ENCODE peak calls at places on chromosomes 13 and 19, in six cellular contexts. O is brain microvascular endothelial cell, S is lower leg skin, I is tibial nerve, T is bronchial epithelial cell, P is uterus. G is an unnamed sample.

GRCh38 chr19:19056636-19057275 is 7.0 kb upstream of the SLC25A42 start:
- DNase-seq in O (no peak), S (no peak), I (no peak), T (no peak), P (no peak), G (no peak)

GRCh38 chr19:43768273-43769050 is 12.3 kb downstream of the KCNN4 start:
- DNase-seq in O (no peak), S (peak), I (no peak), T (no peak), P (no peak), G (no peak)

GRCh38 chr13:92260363-92260762 is 861.9 kb downstream of the GPC5 start:
- DNase-seq in O (no peak), S (no peak), I (no peak), T (no peak), P (no peak), G (no peak)

GRCh38 chr13:111540486-111540885 is 220.0 kb downstream of the TEX29 start:
- DNase-seq in O (no peak), S (peak), I (no peak), T (no peak), P (no peak), G (no peak)

GRCh38 chr13:61078976-61079770 is 336.5 kb downstream of the PCDH20 start:
- DNase-seq in O (no peak), S (no peak), I (no peak), T (no peak), P (no peak), G (no peak)

GRCh38 chr13:101536079-101536478 is 83.6 kb downstream of the ITGBL1 start:
- DNase-seq in O (no peak), S (no peak), I (no peak), T (no peak), P (no peak), G (no peak)

GRCh38 chr13:94716016-94716415 is 3.7 kb upstream of the SOX21 start:
- DNase-seq in O (no peak), S (no peak), I (no peak), T (no peak), P (no peak), G (no peak)

GRCh38 chr19:11421607-11422098 is 2.5 kb upstream of the RGL3 start:
- DNase-seq in O (no peak), S (no peak), I (no peak), T (no peak), P (no peak), G (no peak)

GRCh38 chr19:4471400-4472173 is 510 bp upstream of the HDGFL2 start:
- DNase-seq in O (peak), S (peak), I (peak), T (peak), P (peak), G (peak)

GRCh38 chr13:106630162-106630561 is 62.2 kb upstream of the ARGLU1 start:
- DNase-seq in O (no peak), S (peak), I (no peak), T (no peak), P (no peak), G (no peak)

GRCh38 chr19:39008137-39008536 is 24.2 kb downstream of the FBXO27 start:
- DNase-seq in O (no peak), S (no peak), I (no peak), T (no peak), P (no peak), G (no peak)

GRCh38 chr19:4773047-4773640 is 18.4 kb upstream of the FEM1A start:
- DNase-seq in O (no peak), S (no peak), I (no peak), T (no peak), P (no peak), G (no peak)

GRCh38 chr19:54473071-54473941 is at the start of gene CDC42EP5:
- DNase-seq in O (peak), S (peak), I (peak), T (peak), P (peak), G (no peak)

GRCh38 chr19:38132781-38133180 is 91.2 kb downstream of the DPF1 start:
- DNase-seq in O (no peak), S (no peak), I (no peak), T (no peak), P (no peak), G (no peak)

GRCh38 chr19:41744850-41745249 is 10.5 kb upstream of the CEACAM6 start:
- DNase-seq in O (no peak), S (no peak), I (no peak), T (no peak), P (no peak), G (no peak)

GRCh38 chr19:55172741-55173140 is 6.3 kb upstream of the DNAAF3 start:
- DNase-seq in O (peak), S (no peak), I (no peak), T (peak), P (no peak), G (no peak)

GRCh38 chr13:69579351-69579750 is 528.3 kb upstream of the ATXN8OS start:
- DNase-seq in O (no peak), S (no peak), I (no peak), T (no peak), P (no peak), G (no peak)

GRCh38 chr19:33205531-33206260 is 11.6 kb downstream of the LRP3 start:
- DNase-seq in O (no peak), S (no peak), I (no peak), T (no peak), P (no peak), G (no peak)

GRCh38 chr13:40789275-40790231 is at the start of gene SLC25A15:
- DNase-seq in O (peak), S (peak), I (peak), T (peak), P (peak), G (peak)

GRCh38 chr19:10537668-10538067 is 6.0 kb upstream of the ATG4D start:
- DNase-seq in O (no peak), S (no peak), I (no peak), T (peak), P (no peak), G (no peak)

GRCh38 chr13:77919351-77920294 is 992 bp upstream of the EDNRB start:
- DNase-seq in O (peak), S (peak), I (peak), T (no peak), P (peak), G (no peak)

GRCh38 chr13:21625366-21625765 is 21.4 kb upstream of the MICU2 start:
- DNase-seq in O (peak), S (no peak), I (no peak), T (peak), P (no peak), G (no peak)

GRCh38 chr13:103188688-103189326 is 122.6 kb upstream of the SLC10A2 start:
- DNase-seq in O (no peak), S (no peak), I (no peak), T (peak), P (no peak), G (no peak)

GRCh38 chr13:28137556-28137955 is 789 bp upstream of the PAN3 start:
- DNase-seq in O (no peak), S (no peak), I (no peak), T (no peak), P (no peak), G (no peak)

GRCh38 chr13:105465251-105465650 is 1070.2 kb downstream of the EFNB2 start:
- DNase-seq in O (no peak), S (no peak), I (no peak), T (peak), P (no peak), G (no peak)

GRCh38 chr13:41188584-41188983 is 5.8 kb downstream of the KBTBD7 start:
- DNase-seq in O (no peak), S (no peak), I (no peak), T (peak), P (no peak), G (no peak)

GRCh38 chr13:32150239-32150638 is 118.7 kb downstream of the FRY start:
- DNase-seq in O (no peak), S (no peak), I (no peak), T (no peak), P (peak), G (no peak)

GRCh38 chr13:101661839-101662238 is 209.4 kb downstream of the ITGBL1 start:
- DNase-seq in O (no peak), S (no peak), I (no peak), T (no peak), P (no peak), G (no peak)

GRCh38 chr13:43684947-43685725 is 101.6 kb downstream of the ENOX1 start:
- DNase-seq in O (no peak), S (no peak), I (no peak), T (peak), P (no peak), G (no peak)

GRCh38 chr13:40562975-40563349 is 103.5 kb downstream of the FOXO1 start:
- DNase-seq in O (no peak), S (no peak), I (no peak), T (no peak), P (no peak), G (peak)

GRCh38 chr13:76783798-76784197 is 102.4 kb downstream of the KCTD12 start:
- DNase-seq in O (no peak), S (no peak), I (no peak), T (peak), P (no peak), G (no peak)

GRCh38 chr19:4606181-4606580 is 33.1 kb upstream of the TNFAIP8L1 start:
- DNase-seq in O (no peak), S (no peak), I (no peak), T (no peak), P (no peak), G (no peak)

GRCh38 chr13:102638741-102639140 is 42.0 kb downstream of the TPP2 start:
- DNase-seq in O (no peak), S (no peak), I (no peak), T (no peak), P (no peak), G (no peak)

GRCh38 chr13:29847501-29847983 is 2.9 kb downstream of the UBL3 start:
- DNase-seq in O (peak), S (no peak), I (no peak), T (peak), P (no peak), G (no peak)

GRCh38 chr19:4707956-4708650 is 15.5 kb downstream of the DPP9 start:
- DNase-seq in O (peak), S (no peak), I (no peak), T (no peak), P (peak), G (no peak)

GRCh38 chr13:112688560-112689497 is 1.0 kb upstream of the ATP11A start:
- DNase-seq in O (no peak), S (no peak), I (no peak), T (no peak), P (no peak), G (no peak)

GRCh38 chr13:100881291-100881864 is 206.8 kb upstream of the TMTC4 start:
- DNase-seq in O (no peak), S (no peak), I (no peak), T (no peak), P (no peak), G (no peak)

GRCh38 chr13:33441015-33441414 is 155.5 kb upstream of the STARD13 start:
- DNase-seq in O (no peak), S (no peak), I (no peak), T (peak), P (no peak), G (no peak)

GRCh38 chr13:77016241-77016812 is 10.6 kb downstream of the FBXL3 start:
- DNase-seq in O (no peak), S (no peak), I (no peak), T (no peak), P (no peak), G (no peak)

DNA sequence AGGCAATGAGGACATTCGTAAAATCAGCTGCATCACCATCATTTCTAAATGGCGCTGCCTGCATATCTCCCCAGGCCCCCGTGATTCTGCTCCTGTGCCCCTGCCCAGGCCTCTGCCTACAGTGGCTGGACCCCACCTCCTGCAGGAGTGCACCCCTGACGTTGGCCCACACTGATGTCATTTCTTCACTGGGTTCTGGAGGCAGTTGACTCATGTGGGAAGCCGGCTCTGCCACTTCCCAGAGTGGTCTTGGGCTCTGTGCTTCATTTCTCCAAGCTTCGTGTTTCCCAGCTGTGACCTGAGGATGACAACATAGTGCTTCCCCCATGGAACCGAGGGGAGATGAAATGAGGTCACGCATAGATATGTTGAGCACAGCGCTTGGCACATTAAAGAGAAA is 19.9 kb downstream of the CCNE1 start:
- DNase-seq in O (no peak), S (no peak), I (no peak), T (no peak), P (no peak), G (no peak)
- H3K4me3 ChIP-seq in O (no peak), S (no peak), I (no peak), T (no peak), P (no peak), G (no peak)

DNA sequence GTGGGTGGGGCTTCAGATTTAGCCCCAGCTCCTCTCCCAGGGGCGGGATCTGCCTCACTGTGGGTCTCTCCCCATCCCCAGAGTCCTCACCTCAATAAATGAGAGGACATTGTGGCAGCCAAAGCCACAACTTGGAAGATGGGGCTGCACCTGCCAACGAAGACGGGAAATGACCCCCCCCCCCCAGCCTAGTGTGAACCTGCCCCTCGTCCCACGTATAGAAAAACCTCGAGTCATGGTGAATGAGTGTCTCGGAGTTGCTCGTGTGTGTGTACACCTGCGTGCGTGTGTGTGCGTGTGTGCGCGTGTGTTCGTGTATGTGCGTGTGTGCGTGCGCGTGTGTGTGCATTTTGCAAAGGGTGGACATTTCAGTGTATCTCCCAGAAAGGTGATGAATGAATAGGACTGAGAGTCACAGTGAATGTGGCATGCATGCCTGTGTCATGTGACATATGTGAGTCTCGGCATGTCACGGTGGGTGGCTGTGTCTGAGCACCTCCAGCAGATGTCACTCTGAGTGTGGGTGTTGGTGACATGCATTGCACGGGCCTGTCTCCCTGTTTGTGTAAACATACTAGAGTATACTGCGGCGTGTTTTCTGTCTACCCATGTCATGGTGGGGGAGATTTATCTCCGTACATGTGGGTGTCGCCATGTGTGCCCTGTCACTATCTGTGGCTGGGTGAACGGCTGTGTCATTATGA is 1.5 kb upstream of the TRAPPC5 start:
- DNase-seq in O (no peak), S (no peak), I (no peak), T (peak), P (no peak), G (peak)
- TF ChIP-seq CTCF in O (no peak), S (no peak), I (peak), T (no peak), P (no peak), G (peak)

DNA sequence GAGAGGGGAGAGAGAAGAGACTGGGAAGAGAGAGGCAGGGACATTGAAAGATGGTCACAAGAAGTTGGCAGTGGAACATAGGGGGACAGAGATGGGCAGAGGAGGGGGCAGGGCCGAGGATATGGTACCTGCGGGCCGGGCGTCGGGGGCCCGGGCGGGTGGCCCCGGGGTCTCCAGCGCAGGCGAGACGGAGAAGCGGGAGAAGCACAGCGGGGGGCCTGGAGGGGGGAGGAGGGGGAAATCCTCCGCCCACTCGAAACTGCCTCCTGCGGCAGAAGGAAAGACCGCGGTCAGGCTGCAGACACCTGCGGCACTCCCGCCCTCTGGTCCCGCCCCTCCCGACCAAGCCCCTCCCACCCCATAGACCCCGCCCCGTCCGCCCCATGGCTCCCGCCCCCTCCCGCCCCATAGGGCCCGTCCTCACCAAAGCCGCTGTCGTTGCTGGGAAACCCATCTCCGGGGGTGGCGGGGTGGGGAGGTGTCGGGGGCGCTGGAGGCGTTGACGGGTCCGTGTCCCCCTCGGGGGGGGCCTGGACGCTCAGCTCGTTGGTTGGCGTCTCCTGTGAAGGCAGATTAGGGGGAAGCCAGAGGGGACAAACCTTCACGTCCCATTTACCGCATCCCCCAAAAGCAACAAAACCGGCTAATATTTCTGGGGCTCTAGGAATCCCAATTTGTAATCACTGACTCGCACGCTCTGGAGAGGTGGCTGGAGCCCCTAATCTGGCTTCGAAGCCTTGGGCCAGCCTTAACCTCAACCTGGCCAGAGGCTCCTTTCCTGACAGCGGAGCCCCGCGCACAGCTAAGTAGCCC is 20.4 kb downstream of the LMTK3 start:
- DNase-seq in O (no peak), S (no peak), I (no peak), T (no peak), P (peak), G (peak)
- H3K4me3 ChIP-seq in O (no peak), S (no peak), I (no peak), T (peak), P (peak), G (no peak)

GRCh38 chr19:5822181-5822844 is 17.2 kb downstream of the FUT6 start:
- DNase-seq in O (no peak), S (no peak), I (no peak), T (no peak), P (no peak), G (no peak)
- TF ChIP-seq CTCF in O (no peak), S (no peak), I (no peak), T (no peak), P (no peak), G (no peak)

DNA sequence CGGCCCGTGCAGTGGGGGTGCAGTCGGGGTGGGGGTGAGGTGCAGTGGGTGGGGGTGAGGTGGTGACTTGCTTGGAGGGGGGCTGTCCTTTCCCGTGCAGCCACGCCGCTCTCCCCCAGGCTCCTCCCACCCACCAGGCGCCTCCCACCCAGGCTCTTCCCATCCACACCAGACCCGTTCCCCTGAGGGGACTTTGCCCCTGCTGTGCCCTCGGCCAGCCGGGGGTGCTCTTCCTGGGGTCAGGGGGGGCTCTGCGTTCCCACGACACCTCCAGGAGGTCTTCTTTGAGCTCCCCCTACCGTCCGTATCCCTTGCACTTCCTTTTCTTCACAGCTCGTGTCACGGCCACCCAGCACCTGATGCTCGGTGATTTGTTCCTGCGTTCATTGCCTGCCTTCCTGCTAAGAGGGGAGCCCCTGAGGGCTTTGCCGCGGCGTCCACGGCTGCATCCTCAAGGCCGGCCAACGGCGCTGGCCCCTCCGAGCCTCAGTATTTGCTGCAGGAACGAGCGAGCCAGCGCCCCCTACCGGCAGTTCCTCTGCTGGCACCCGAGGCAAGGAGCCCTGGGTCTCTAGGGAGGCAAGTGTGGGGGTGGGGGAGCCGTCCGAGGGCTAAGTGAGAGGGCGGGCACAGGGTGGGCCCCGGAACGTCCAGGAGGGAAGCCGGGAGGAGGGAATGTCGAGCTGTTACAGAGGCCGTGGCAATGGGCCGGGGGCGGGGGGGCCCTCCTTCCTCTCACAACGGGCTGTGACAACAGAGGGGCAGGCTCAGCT is 11.8 kb downstream of the LRRC4B start:
- DNase-seq in O (peak), S (peak), I (peak), T (peak), P (peak), G (peak)
- H3K4me3 ChIP-seq in O (peak), S (peak), I (peak), T (no peak), P (peak), G (peak)

GRCh38 chr13:75049936-75050335 is 432.0 kb downstream of the TBC1D4 start:
- DNase-seq in O (peak), S (no peak), I (no peak), T (no peak), P (no peak), G (no peak)
- TF ChIP-seq CTCF in O (no peak), S (no peak), I (no peak), T (no peak), P (no peak), G (no peak)

GRCh38 chr19:7528192-7528519 is 5.7 kb downstream of the MCOLN1 start:
- DNase-seq in O (no peak), S (no peak), I (no peak), T (no peak), P (no peak), G (no peak)
- H3K4me3 ChIP-seq in O (no peak), S (no peak), I (no peak), T (no peak), P (no peak), G (no peak)

GRCh38 chr19:27889156-27889555 is 1323.8 kb downstream of the UQCRFS1 start:
- DNase-seq in O (no peak), S (peak), I (no peak), T (no peak), P (no peak), G (no peak)

GRCh38 chr19:27890206-27890605 is 1322.7 kb downstream of the UQCRFS1 start:
- DNase-seq in O (no peak), S (peak), I (no peak), T (no peak), P (no peak), G (no peak)

GRCh38 chr19:27890696-27891095 is 1322.3 kb downstream of the UQCRFS1 start:
- DNase-seq in O (no peak), S (peak), I (no peak), T (no peak), P (no peak), G (no peak)

GRCh38 chr19:27892500-27892899 is 1320.5 kb downstream of the UQCRFS1 start:
- DNase-seq in O (no peak), S (peak), I (no peak), T (no peak), P (no peak), G (no peak)

GRCh38 chr19:27891411-27891810 is 1321.5 kb downstream of the UQCRFS1 start:
- DNase-seq in O (no peak), S (peak), I (no peak), T (no peak), P (no peak), G (no peak)
- TF ChIP-seq CTCF in O (no peak), S (no peak), I (no peak), T (no peak), P (no peak), G (no peak)

G was measured in GM06990.